ENCODE peak calls at places on chromosomes 4 and X, in six cellular contexts. F is right cardiac atrium, X is nucleus accumbens, V is mesendoderm, B is glutamatergic neuron, R is germinal center. A is an unnamed sample.

GRCh38 chrX:18654873-18655836 is 16.8 kb downstream of the RS1 start:
- DNase-seq in R (no peak), F (no peak), X (no peak), B (no peak), V (no peak), A (no peak)

GRCh38 chr4:73259552-73260140 is 1.0 kb upstream of the ANKRD17 start:
- DNase-seq in F (no peak), X (no peak), B (no peak), R (no peak), V (no peak), A (no peak)

GRCh38 chr4:78372282-78372988 is 179.1 kb upstream of the ANXA3 start:
- DNase-seq in R (no peak), B (no peak), V (no peak), F (no peak), X (no peak), A (no peak)

GRCh38 chrX:30831082-30831481 is 58.0 kb downstream of the TAB3 start:
- DNase-seq in R (no peak), F (no peak), X (no peak), B (no peak), V (peak), A (no peak)

GRCh38 chr4:109206610-109207009 is 95.8 kb downstream of the COL25A1 start:
- DNase-seq in X (no peak), V (peak), R (no peak), F (no peak), B (no peak), A (no peak)

GRCh38 chr4:40043786-40044185 is 12.9 kb upstream of the N4BP2 start:
- DNase-seq in B (no peak), R (no peak), X (no peak), V (no peak), F (no peak), A (no peak)

GRCh38 chr4:159446266-159446976 is 343.5 kb downstream of the RAPGEF2 start:
- DNase-seq in X (no peak), V (peak), F (no peak), R (peak), B (peak), A (peak)

GRCh38 chr4:69038582-69038981 is 57.7 kb upstream of the UGT2B7 start:
- DNase-seq in V (no peak), X (no peak), B (no peak), R (no peak), F (no peak), A (no peak)

GRCh38 chr4:166421556-166422156 is 548.6 kb downstream of the TLL1 start:
- DNase-seq in V (no peak), F (no peak), X (no peak), B (no peak), R (no peak), A (no peak)

GRCh38 chr4:181161669-181162068 is 1081.5 kb upstream of the TENM3 start:
- DNase-seq in V (no peak), B (no peak), X (no peak), R (no peak), F (no peak), A (no peak)

GRCh38 chrX:94252204-94252603 is 578.2 kb downstream of the FAM133A start:
- DNase-seq in F (no peak), X (no peak), B (no peak), V (no peak), R (no peak), A (no peak)

GRCh38 chr4:168070903-168071302 is 21.4 kb upstream of the ANXA10 start:
- DNase-seq in X (no peak), V (no peak), B (no peak), F (no peak), R (no peak), A (no peak)

GRCh38 chrX:154408659-154409221 is 314 bp downstream of the DNASE1L1 start:
- DNase-seq in V (no peak), R (no peak), B (no peak), F (no peak), X (no peak), A (no peak)

GRCh38 chr4:87014284-87014782 is 79.5 kb downstream of the AFF1 start:
- DNase-seq in V (no peak), B (no peak), R (no peak), X (no peak), F (no peak), A (no peak)

GRCh38 chr4:76212851-76213414 is 691 bp downstream of the SCARB2 start:
- DNase-seq in B (no peak), F (no peak), R (no peak), V (no peak), X (peak), A (no peak)

GRCh38 chrX:146906166-146906565 is 91.6 kb upstream of the CXorf51A start:
- DNase-seq in V (no peak), B (no peak), F (peak), X (no peak), R (no peak), A (no peak)

GRCh38 chr4:165684177-165684870 is 188.7 kb upstream of the TLL1 start:
- DNase-seq in B (no peak), V (no peak), F (no peak), X (no peak), R (no peak), A (no peak)

GRCh38 chr4:4541040-4541631 is 712 bp downstream of the STX18 start:
- DNase-seq in F (no peak), X (no peak), R (peak), B (no peak), V (peak), A (no peak)

GRCh38 chrX:107448625-107449468 is 605 bp upstream of the FRMPD3 start:
- DNase-seq in F (peak), V (peak), B (peak), R (peak), X (peak), A (peak)

GRCh38 chrX:23737413-23737812 is 5.7 kb downstream of the ACOT9 start:
- DNase-seq in R (no peak), F (no peak), X (no peak), B (no peak), V (no peak), A (no peak)

GRCh38 chr4:69749771-69750170 is 10.6 kb downstream of the SULT1B1 start:
- DNase-seq in X (no peak), B (no peak), V (no peak), F (no peak), R (no peak), A (no peak)

A was measured in Right ventricle myocardium superior.